ENCODE peak calls at places on chromosomes 5 and 9, in five cellular contexts. L is heart right ventricle, C is aorta, M is pancreas, U is ovary. O is an unnamed sample.

GRCh38 chr5:124546643-124547042 is 199.8 kb downstream of the ZNF608 start:
- DNase-seq in M (no peak), C (no peak), U (no peak), L (no peak), O (no peak)

GRCh38 chr5:68245325-68245724 is 29.8 kb downstream of the PIK3R1 start:
- DNase-seq in C (no peak), L (no peak), M (no peak), U (no peak), O (no peak)

GRCh38 chr5:91382530-91383026 is 539 bp downstream of the ARRDC3 start:
- DNase-seq in M (peak; percentile 33), C (no peak), U (peak; percentile 34), L (no peak), O (peak; percentile 62)

GRCh38 chr9:297104-297794 is 82.6 kb downstream of the DOCK8 start:
- DNase-seq in M (peak; percentile 13), C (no peak), L (peak; percentile 12), U (no peak), O (peak; percentile 45)

GRCh38 chr5:9624196-9624947 is 5.8 kb downstream of the TAS2R1 start:
- DNase-seq in U (no peak), M (no peak), L (no peak), C (no peak), O (no peak)

GRCh38 chr5:158640581-158640980 is 459.1 kb downstream of the EBF1 start:
- DNase-seq in U (no peak), C (no peak), L (no peak), M (no peak), O (no peak)

GRCh38 chr5:149227168-149227826 is 44.4 kb upstream of the AFAP1L1 start:
- DNase-seq in U (no peak), C (no peak), L (no peak), M (no peak), O (no peak)

GRCh38 chr5:122252319-122252718 is 59.7 kb upstream of the SNCAIP start:
- DNase-seq in C (no peak), L (no peak), U (no peak), M (no peak), O (no peak)

GRCh38 chr5:172504736-172505402 is 50.5 kb upstream of the SH3PXD2B start:
- DNase-seq in C (peak; percentile 37), L (peak; percentile 52), M (no peak), U (peak; percentile 80), O (no peak)

GRCh38 chr9:70285246-70285645 is 26.5 kb downstream of the SMC5 start:
- DNase-seq in M (no peak), U (peak; percentile 73), L (no peak), C (no peak), O (no peak)

GRCh38 chr5:116756531-116756930 is 181.9 kb upstream of the SEMA6A start:
- DNase-seq in C (no peak), M (no peak), L (no peak), U (no peak), O (no peak)

GRCh38 chr9:16257604-16258003 is 612.9 kb downstream of the BNC2 start:
- DNase-seq in L (no peak), M (no peak), C (no peak), U (no peak), O (no peak)

GRCh38 chr9:279674-280073 is 65.0 kb downstream of the DOCK8 start:
- DNase-seq in C (no peak), U (no peak), M (no peak), L (no peak), O (no peak)

GRCh38 chr5:57772512-57772911 is 289.9 kb upstream of the ACTBL2 start:
- DNase-seq in U (no peak), M (no peak), L (no peak), C (no peak), O (no peak)

GRCh38 chr9:33868430-33869000 is 51.6 kb downstream of the UBE2R2 start:
- DNase-seq in U (peak; percentile 34), M (no peak), L (no peak), C (no peak), O (no peak)

GRCh38 chr9:74942801-74943200 is 9.9 kb downstream of the C9orf40 start:
- DNase-seq in U (no peak), L (no peak), C (no peak), M (no peak), O (no peak)

GRCh38 chr9:106072421-106072820 is 378.1 kb downstream of the TMEM38B start:
- DNase-seq in C (no peak), M (no peak), L (no peak), U (no peak), O (no peak)

GRCh38 chr9:42852133-42852532 is 668.7 kb downstream of the SPATA31A6 start:
- DNase-seq in C (peak; percentile 84), M (peak; percentile 43), U (no peak), L (peak; percentile 53), O (peak; percentile 12)

GRCh38 chr9:74078647-74079046 is 418.5 kb upstream of the RORB start:
- DNase-seq in L (no peak), M (no peak), C (no peak), U (no peak), O (no peak)

GRCh38 chr9:137221477-137222111 is 446 bp downstream of the RNF208 start:
- DNase-seq in M (peak; percentile 52), L (no peak), C (no peak), U (no peak), O (no peak)

GRCh38 chr5:170121321-170121720 is 15.6 kb downstream of the FOXI1 start:
- DNase-seq in C (no peak), L (no peak), M (no peak), U (no peak), O (no peak)

GRCh38 chr5:59007460-59008063 is 424.7 kb downstream of the RAB3C start:
- DNase-seq in M (no peak), U (no peak), C (no peak), L (no peak), O (peak; percentile 5)

DNA sequence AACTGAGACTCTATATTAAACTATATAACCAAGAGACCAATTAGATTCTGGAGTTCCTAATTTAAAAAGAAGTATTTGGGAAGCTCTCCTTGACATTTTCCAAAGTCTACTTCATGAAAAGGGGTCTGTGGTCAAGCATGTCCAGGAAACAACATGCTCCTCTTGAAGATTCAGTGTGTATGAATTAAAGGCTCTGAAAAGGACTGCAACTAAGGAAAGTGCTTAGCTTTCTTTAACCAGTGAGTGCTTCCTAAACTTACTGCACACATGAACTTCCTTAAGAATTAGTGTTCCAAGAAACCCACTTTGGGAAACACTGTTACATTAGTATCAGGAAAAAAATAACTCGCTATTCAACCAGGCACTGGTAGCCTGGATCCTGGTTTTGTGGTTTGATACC is 167.6 kb downstream of the MED27 start:
- DNase-seq in U (no peak), M (no peak), C (no peak), L (no peak), O (no peak)
- H3K4me1 ChIP-seq in U (no peaks in the 10 kb centered on the region), M (no peaks in the 10 kb centered on the region), C (no peaks in the 10 kb centered on the region), L (no peaks in the 10 kb centered on the region), O (no peaks in the 10 kb centered on the region)

GRCh38 chr9:123843703-123844102 is 86.2 kb downstream of the DENND1A start:
- DNase-seq in U (no peak), M (no peak), L (no peak), C (no peak), O (no peak)
- H3K9me3 ChIP-seq in U (no peaks in the 10 kb centered on the region), M (no peaks in the 10 kb centered on the region), L (peaks cover 37% of the 10 kb centered on the region), C (peaks cover 5% of the 10 kb centered on the region), O (no peaks in the 10 kb centered on the region)

GRCh38 chr9:26945591-26945990 is 1.5 kb downstream of the PLAA start:
- DNase-seq in L (no peak), M (no peak), U (no peak), C (no peak), O (no peak)
- H3K4me1 ChIP-seq in L (no peaks in the 10 kb centered on the region), M (peaks cover 18% of the 10 kb centered on the region), U (peaks cover 4% of the 10 kb centered on the region), C (peaks cover 4% of the 10 kb centered on the region), O (peaks cover 27% of the 10 kb centered on the region)

DNA sequence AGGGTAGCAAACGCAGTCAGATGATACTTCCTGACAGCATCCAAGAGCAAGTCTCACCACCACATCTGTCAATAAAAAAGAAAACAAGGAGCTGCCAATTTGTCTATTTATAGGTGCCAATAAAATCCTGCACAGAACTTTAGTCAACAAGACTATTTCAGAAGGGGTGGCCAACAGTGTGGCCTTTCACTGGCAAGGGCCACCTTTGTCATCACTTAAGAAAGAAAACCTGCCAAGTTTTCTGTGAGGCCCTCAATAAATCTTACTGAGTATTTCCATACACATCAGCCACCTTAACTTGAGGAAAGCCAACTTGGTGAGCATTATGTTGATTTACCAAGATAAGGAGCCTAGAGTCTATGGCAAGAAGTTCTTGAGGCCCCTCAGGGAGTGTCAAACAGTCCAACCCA is 312.3 kb downstream of the ENC1 start:
- DNase-seq in M (no peak), U (no peak), C (no peak), L (no peak), O (peak; percentile 6)
- H3K9me3 ChIP-seq in M (no peaks in the 10 kb centered on the region), U (no peaks in the 10 kb centered on the region), C (no peaks in the 10 kb centered on the region), L (no peaks in the 10 kb centered on the region), O (no peaks in the 10 kb centered on the region)

GRCh38 chr5:61813361-61813760 is 481.3 kb downstream of the ZSWIM6 start:
- DNase-seq in U (no peak), L (no peak), C (no peak), M (no peak), O (no peak)

GRCh38 chr5:61816146-61816545 is 484.1 kb downstream of the ZSWIM6 start:
- DNase-seq in C (no peak), U (no peak), M (no peak), L (no peak), O (no peak)

GRCh38 chr5:61815343-61815742 is 483.3 kb downstream of the ZSWIM6 start:
- DNase-seq in C (no peak), U (no peak), M (no peak), L (no peak), O (no peak)

GRCh38 chr5:61817472-61818326 is 485.6 kb downstream of the ZSWIM6 start:
- DNase-seq in M (peak; percentile 56), U (peak; percentile 57), L (no peak), C (no peak), O (peak; percentile 74)

DNA sequence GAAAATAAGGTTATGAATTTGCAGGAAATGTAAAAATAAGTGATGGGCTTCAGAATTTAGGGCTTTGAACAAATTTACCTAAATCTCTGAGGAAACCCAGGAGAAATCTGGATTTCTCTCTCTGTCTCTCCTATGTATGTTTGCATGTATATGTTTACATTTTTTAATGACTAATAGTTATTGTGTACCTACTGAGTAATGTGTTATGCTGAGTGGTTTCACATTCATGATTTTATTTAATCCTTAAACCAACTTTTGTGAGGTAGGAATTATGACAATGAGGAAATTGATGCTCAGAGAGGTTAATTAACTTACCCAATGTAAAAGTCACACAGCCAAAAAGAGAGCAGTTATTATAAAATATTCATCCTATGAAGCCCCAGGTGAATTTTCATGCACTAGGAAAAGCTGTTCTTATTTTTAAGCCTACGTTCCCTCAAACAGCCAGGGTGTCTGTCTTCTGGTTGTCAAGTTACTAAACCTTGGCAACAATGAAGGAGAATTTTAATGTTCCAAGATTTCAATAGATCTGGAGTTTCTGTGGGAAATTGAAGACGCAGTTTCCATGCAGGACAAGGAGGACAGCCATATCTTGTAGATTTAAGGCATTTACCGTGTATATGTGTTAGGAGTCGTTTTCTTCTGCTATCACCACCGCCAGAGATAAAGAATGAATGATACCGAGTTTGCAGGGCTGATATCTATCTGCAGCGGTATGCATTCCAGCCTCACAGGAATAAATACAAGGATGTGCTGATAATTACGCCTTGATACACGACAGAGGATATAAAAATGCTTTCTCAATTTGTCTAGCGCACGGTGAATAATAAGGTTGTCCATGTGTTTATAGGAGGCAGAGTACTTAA is 484.8 kb downstream of the ZSWIM6 start:
- DNase-seq in U (no peak), M (no peak), C (no peak), L (no peak), O (peak; percentile 11)
- H3K4me1 ChIP-seq in U (no peaks in the 10 kb centered on the region), M (peaks cover 10% of the 10 kb centered on the region), C (no peaks in the 10 kb centered on the region), L (no peaks in the 10 kb centered on the region), O (no peaks in the 10 kb centered on the region)

O was measured in small intestine.